ENCODE peak calls at places on chromosome 20, in seven cellular contexts. X is mammary epithelial cell, N is ascending aorta, T is IMR-90, A is neuronal stem cell, Z is Peyer's patch, E is heart right ventricle. L is an unnamed sample. For H3K4me1 and H3K27me3, the result is how much of the 10 kb centered on the place peaks cover.

GRCh38 chr20:41395669-41396664 is 29.3 kb upstream of the EMILIN3 start:
- DNase-seq in X (no peak), N (no peak), T (peak), A (peak), Z (no peak), E (peak), L (no peak)

GRCh38 chr20:1890469-1891262 is 4.5 kb upstream of the SIRPA start:
- DNase-seq in X (no peak), N (no peak), T (no peak), A (no peak), Z (no peak), E (no peak), L (no peak)

GRCh38 chr20:37527638-37528441 is at the start of gene BLCAP:
- DNase-seq in X (peak), N (peak), T (peak), A (peak), Z (peak), E (peak), L (peak)

GRCh38 chr20:41340327-41341055 is at the start of gene LPIN3:
- DNase-seq in X (peak), N (peak), T (peak), A (peak), Z (peak), E (peak), L (peak)

GRCh38 chr20:55090301-55090700 is 614.9 kb downstream of the DOK5 start:
- DNase-seq in X (no peak), N (no peak), T (no peak), A (no peak), Z (no peak), E (no peak), L (no peak)

GRCh38 chr20:10385850-10386544 is 48.0 kb downstream of the MKKS start:
- DNase-seq in X (no peak), N (no peak), T (no peak), A (no peak), Z (no peak), E (no peak), L (no peak)

GRCh38 chr20:63641792-63642517 is 11.3 kb downstream of the STMN3 start:
- DNase-seq in X (peak), N (peak), T (peak), A (peak), Z (peak), E (peak), L (peak)

GRCh38 chr20:63267681-63268080 is 4.9 kb upstream of the ARFGAP1 start:
- DNase-seq in X (no peak), N (no peak), T (no peak), A (no peak), Z (no peak), E (no peak), L (no peak)

GRCh38 chr20:24767623-24768100 is 181.4 kb upstream of the CST7 start:
- DNase-seq in X (no peak), N (peak), T (no peak), A (no peak), Z (no peak), E (no peak), L (no peak)

GRCh38 chr20:39518649-39519048 is 556.5 kb downstream of the DHX35 start:
- DNase-seq in X (no peak), N (no peak), T (no peak), A (no peak), Z (no peak), E (no peak), L (no peak)

GRCh38 chr20:62739067-62739466 is 30.4 kb downstream of the NTSR1 start:
- DNase-seq in X (no peak), N (no peak), T (no peak), A (no peak), Z (no peak), E (no peak), L (peak)

GRCh38 chr20:325043-325888 is at the start of gene SOX12:
- DNase-seq in X (peak), N (peak), T (peak), A (peak), Z (peak), E (peak), L (peak)

GRCh38 chr20:62217913-62218773 is 1.9 kb downstream of the HRH3 start:
- DNase-seq in X (no peak), N (no peak), T (no peak), A (no peak), Z (no peak), E (no peak), L (no peak)

GRCh38 chr20:47574616-47575401 is 73.1 kb downstream of the NCOA3 start:
- DNase-seq in X (no peak), N (no peak), T (peak), A (no peak), Z (no peak), E (no peak), L (no peak)

GRCh38 chr20:4297141-4297826 is 281.9 kb upstream of the RNF24 start:
- DNase-seq in X (no peak), N (peak), T (peak), A (no peak), Z (no peak), E (peak), L (peak)

GRCh38 chr20:24672886-24673677 is 203.7 kb downstream of the SYNDIG1 start:
- DNase-seq in X (peak), N (peak), T (peak), A (no peak), Z (peak), E (no peak), L (no peak)

GRCh38 chr20:41218466-41218865 is 81.1 kb downstream of the PLCG1 start:
- DNase-seq in X (peak), N (no peak), T (peak), A (no peak), Z (no peak), E (no peak), L (no peak)

GRCh38 chr20:60482609-60483008 is 524.4 kb downstream of the CDH26 start:
- DNase-seq in X (no peak), N (no peak), T (no peak), A (no peak), Z (no peak), E (no peak), L (no peak)
- H3K4me1 ChIP-seq in X (under half), N (under half), T (under half), A (under half), Z (under half), E (under half), L (under half)

DNA sequence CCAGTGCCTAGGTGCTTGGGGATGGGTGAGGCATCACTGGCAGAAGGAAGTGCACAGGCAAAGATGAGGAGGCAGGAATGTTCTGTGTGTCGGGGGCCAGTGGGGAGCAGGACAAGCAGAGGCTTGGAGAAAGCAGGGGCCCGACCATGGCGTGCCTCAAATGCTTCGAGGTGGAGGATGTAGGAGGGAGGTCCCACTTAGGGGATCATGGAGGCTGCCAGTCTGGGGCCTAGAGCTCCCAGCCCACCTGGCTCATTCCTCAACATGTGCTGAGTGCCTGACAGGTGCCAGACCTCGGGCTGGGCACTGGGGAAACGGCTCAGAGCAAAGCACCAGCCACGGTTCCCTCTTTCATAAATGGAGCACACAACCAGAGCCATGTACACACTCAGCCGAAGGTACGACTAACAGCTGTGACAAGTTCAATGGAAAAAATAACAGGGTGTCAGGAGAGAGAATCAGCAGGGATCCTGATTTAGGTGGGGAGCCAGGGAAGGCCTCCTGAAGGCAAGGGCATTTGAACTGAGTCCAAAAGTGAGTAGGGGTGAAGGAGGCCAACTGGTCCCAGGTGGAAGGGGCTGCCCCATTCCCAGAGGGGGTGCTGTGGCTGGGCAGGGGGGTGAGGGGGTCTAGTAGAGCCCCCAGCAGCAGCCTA is 113.2 kb downstream of the TOX2 start:
- DNase-seq in X (no peak), N (no peak), T (no peak), A (no peak), Z (peak), E (no peak), L (no peak)
- H3K27me3 ChIP-seq in X (under half), N (under half), T (under half), A (under half), Z (under half), E (under half), L (under half)

GRCh38 chr20:31690124-31690666 is 32.5 kb downstream of the BCL2L1 start:
- DNase-seq in X (no peak), N (no peak), T (no peak), A (no peak), Z (no peak), E (no peak), L (no peak)
- H3K4me1 ChIP-seq in X (under half), N (under half), T (under half), A (under half), Z (under half), E (under half), L (under half)

GRCh38 chr20:48886811-48887210 is 34.7 kb upstream of the ARFGEF2 start:
- DNase-seq in X (no peak), N (no peak), T (no peak), A (no peak), Z (no peak), E (no peak), L (no peak)
- H3K27me3 ChIP-seq in X (under half), N (under half), T (under half), A (under half), Z (under half), E (under half), L (under half)

GRCh38 chr20:57695940-57696339 is 13.9 kb downstream of the PMEPA1 start:
- DNase-seq in X (no peak), N (no peak), T (no peak), A (no peak), Z (no peak), E (no peak), L (no peak)
- H3K4me1 ChIP-seq in X (half or more), N (half or more), T (under half), A (under half), Z (under half), E (under half), L (under half)

GRCh38 chr20:56631318-56631989 is 2.3 kb downstream of the TFAP2C start:
- DNase-seq in X (peak), N (no peak), T (no peak), A (no peak), Z (no peak), E (no peak), L (no peak)
- H3K27me3 ChIP-seq in X (under half), N (under half), T (half or more), A (half or more), Z (under half), E (half or more), L (half or more)

GRCh38 chr20:2956480-2956879 is 83.2 kb downstream of the PTPRA start:
- DNase-seq in X (no peak), N (no peak), T (no peak), A (no peak), Z (no peak), E (no peak), L (no peak)

GRCh38 chr20:2955257-2955950 is 82.1 kb downstream of the PTPRA start:
- DNase-seq in X (no peak), N (no peak), T (no peak), A (no peak), Z (no peak), E (no peak), L (no peak)
- H3K4me1 ChIP-seq in X (under half), N (under half), T (under half), A (under half), Z (under half), E (under half), L (under half)

DNA sequence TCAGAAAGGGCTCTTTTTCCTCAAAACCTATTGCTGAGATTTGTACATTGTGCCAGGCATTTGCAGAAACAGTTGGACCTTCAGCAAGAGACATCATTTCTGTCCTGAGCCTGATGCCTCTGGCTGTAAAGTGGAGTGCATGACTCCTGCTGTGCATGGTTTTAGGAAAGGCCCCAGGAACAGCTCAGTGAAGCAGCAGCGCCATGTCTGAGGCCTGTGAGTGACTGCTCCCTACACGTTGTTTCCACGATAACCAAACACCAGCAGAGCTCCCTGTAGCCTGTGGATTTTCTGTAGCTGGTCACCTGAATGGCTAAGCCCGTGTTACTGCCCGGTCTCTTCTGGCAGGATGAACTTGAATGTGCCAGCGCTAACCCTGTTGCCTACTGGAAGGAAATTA is 232.5 kb downstream of the TFAP2C start:
- DNase-seq in X (no peak), N (no peak), T (no peak), A (no peak), Z (no peak), E (no peak), L (no peak)
- H3K27me3 ChIP-seq in X (under half), N (under half), T (under half), A (under half), Z (under half), E (under half), L (under half)

DNA sequence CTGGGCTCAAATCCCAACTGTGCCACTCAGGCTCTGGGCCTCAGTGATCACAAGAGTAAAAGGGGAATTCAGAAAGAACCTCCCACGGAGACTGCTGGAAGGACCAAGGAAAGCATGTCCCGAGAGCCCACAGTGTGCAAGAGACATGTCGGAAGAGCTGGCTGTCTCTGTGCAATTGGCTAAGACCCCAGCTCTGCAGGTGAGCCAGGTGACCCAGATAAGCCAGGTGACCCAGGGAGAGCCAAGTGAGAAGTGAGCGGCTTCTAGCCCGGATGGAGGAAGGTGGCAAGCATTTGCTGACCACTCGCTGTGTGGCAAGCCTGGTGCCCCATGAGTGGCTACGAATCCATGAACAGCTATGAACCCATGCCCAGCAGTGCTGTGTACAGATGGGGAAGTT is 59.1 kb downstream of the RIPOR3 start:
- DNase-seq in X (no peak), N (no peak), T (no peak), A (no peak), Z (no peak), E (no peak), L (no peak)
- H3K4me1 ChIP-seq in X (under half), N (under half), T (under half), A (under half), Z (under half), E (under half), L (under half)